ENCODE peak calls at places on chromosomes 7 and 10, in five cellular contexts. R, H, D, M and P are unnamed samples.

GRCh38 chr10:122142652-122143237 is 128.4 kb upstream of the BTBD16 start:
- DNase-seq in H (peak; percentile 82), D (no peak), R (no peak), M (peak; percentile 67), P (peak; percentile 61)

GRCh38 chr10:63388421-63389031 is 77.3 kb downstream of the JMJD1C start:
- DNase-seq in R (no peak), H (no peak), D (no peak), M (peak; percentile 23), P (no peak)

GRCh38 chr10:119355930-119356329 is 148.6 kb downstream of the GRK5 start:
- DNase-seq in M (no peak), H (peak; percentile 43), D (peak; percentile 53), R (no peak), P (no peak)

GRCh38 chr7:44618754-44619153 is 12.3 kb downstream of the OGDH start:
- DNase-seq in M (no peak), D (no peak), H (no peak), R (no peak), P (no peak)

GRCh38 chr7:3404490-3404889 is 103.4 kb downstream of the SDK1 start:
- DNase-seq in M (no peak), D (no peak), R (no peak), H (no peak), P (no peak)

GRCh38 chr7:156783864-156784263 is 109.1 kb downstream of the LMBR1 start:
- DNase-seq in M (no peak), H (no peak), R (no peak), D (no peak), P (no peak)

GRCh38 chr7:7771452-7771851 is 53.0 kb upstream of the RPA3 start:
- DNase-seq in H (no peak), D (no peak), R (no peak), M (no peak), P (no peak)

GRCh38 chr10:104614245-104614831 is 26.8 kb upstream of the SORCS3 start:
- DNase-seq in M (peak; percentile 44), R (no peak), D (peak; percentile 38), H (peak; percentile 71), P (peak; percentile 45)

GRCh38 chr7:21192662-21193061 is 235.2 kb upstream of the SP4 start:
- DNase-seq in D (no peak), M (no peak), H (no peak), R (no peak), P (no peak)

GRCh38 chr7:116968626-116969025 is 15.3 kb downstream of the ST7 start:
- DNase-seq in H (peak; percentile 43), M (no peak), R (no peak), D (no peak), P (no peak)

DNA sequence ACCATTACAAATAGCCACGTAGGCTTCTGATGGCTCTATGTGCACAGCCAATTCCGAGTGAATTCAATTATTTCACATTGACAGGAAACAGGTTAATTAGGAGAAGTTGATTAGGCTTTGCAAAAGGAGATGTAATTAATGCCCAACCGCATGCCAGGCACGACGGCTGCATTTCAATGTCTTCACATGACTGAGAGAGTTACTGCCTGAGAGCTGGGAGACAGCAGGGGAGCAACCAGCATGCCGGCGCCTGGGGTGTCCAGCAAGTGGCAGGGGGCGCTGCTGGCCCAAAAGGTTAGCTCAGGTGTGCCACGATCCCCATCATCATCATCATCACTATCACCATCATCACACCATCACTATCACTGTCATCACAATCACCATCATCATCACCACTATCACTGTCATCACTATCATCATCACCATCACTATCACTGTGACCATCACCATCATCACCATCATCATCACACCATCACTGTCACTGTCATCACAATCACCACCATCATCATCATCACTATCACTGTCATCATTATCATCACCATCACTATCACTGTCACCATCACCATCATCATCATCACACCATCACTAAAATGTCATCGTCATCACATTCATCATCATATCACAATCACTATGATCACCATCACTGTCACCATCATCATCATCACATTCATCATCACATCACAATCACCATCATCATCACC is 30.2 kb downstream of the PWWP2B start:
- DNase-seq in D (no peak), H (no peak), R (peak; percentile 23), M (no peak), P (no peak)
- TF ChIP-seq CTCF in D (no peak), H (no peak), R (no peak), M (no peak), P (no peak)

GRCh38 chr10:116738359-116738738 is 4.0 kb downstream of the HSPA12A start:
- DNase-seq in R (no peak), M (no peak), D (no peak), H (no peak), P (no peak)

GRCh38 chr10:116740971-116741370 is 1.4 kb downstream of the HSPA12A start:
- DNase-seq in D (no peak), R (no peak), H (peak; percentile 4), M (no peak), P (no peak)

GRCh38 chr10:116741391-116742351 is 695 bp downstream of the HSPA12A start:
- DNase-seq in R (no peak), H (peak; percentile 38), D (no peak), M (no peak), P (no peak)

GRCh38 chr10:116733566-116733965 is 8.8 kb downstream of the HSPA12A start:
- DNase-seq in M (no peak), D (no peak), R (no peak), H (no peak), P (no peak)

GRCh38 chr10:116737582-116738358 is 4.6 kb downstream of the HSPA12A start:
- DNase-seq in H (peak; percentile 60), R (no peak), M (no peak), D (no peak), P (no peak)
- TF ChIP-seq CTCF in H (peak; percentile 53), R (no peak), M (no peak), D (peak; percentile 22), P (no peak)

GRCh38 chr7:67361150-67361549 is 364.5 kb downstream of the TYW1 start:
- DNase-seq in R (no peak), M (no peak), D (no peak), H (no peak), P (no peak)

GRCh38 chr7:67359900-67360299 is 363.3 kb downstream of the TYW1 start:
- DNase-seq in H (peak; percentile 30), D (no peak), M (no peak), R (no peak), P (no peak)

GRCh38 chr7:67364441-67365017 is 367.9 kb downstream of the TYW1 start:
- DNase-seq in R (peak; percentile 57), H (peak; percentile 71), M (no peak), D (no peak), P (no peak)
- TF ChIP-seq CTCF in R (no peak), H (peak; percentile 9), M (no peak), D (no peak), P (no peak)

GRCh38 chr7:12685550-12685949 is 1.9 kb upstream of the ARL4A start:
- DNase-seq in R (no peak), H (peak; percentile 88), D (peak; percentile 89), M (no peak), P (no peak)

GRCh38 chr7:12687213-12688171 is at the start of gene ARL4A:
- DNase-seq in R (peak; percentile 98), H (peak; percentile 100), M (peak; percentile 87), D (peak; percentile 98), P (peak; percentile 91)

GRCh38 chr7:12684733-12685132 is 2.7 kb upstream of the ARL4A start:
- DNase-seq in M (no peak), H (no peak), R (no peak), D (no peak), P (no peak)

GRCh38 chr7:12686234-12686893 is 1.1 kb upstream of the ARL4A start:
- DNase-seq in H (peak; percentile 95), M (peak; percentile 88), R (peak; percentile 96), D (peak; percentile 100), P (peak; percentile 92)

GRCh38 chr7:12686894-12687212 is 580 bp upstream of the ARL4A start:
- DNase-seq in D (no peak), M (no peak), H (no peak), R (no peak), P (no peak)
- TF ChIP-seq CTCF in D (no peak), M (no peak), H (peak; percentile 1), R (no peak), P (no peak)

GRCh38 chr10:43376828-43377227 is 5.4 kb downstream of the FXYD4 start:
- DNase-seq in M (no peak), R (peak; percentile 30), H (no peak), D (no peak), P (no peak)
- TF ChIP-seq CTCF in M (no peak), R (no peak), H (no peak), D (no peak), P (peak; percentile 16)

GRCh38 chr7:155698633-155699032 is 54.2 kb downstream of the RBM33 start:
- DNase-seq in R (no peak), H (no peak), D (no peak), M (no peak), P (no peak)
- TF ChIP-seq CTCF in R (no peak), H (no peak), D (no peak), M (no peak), P (no peak)

DNA sequence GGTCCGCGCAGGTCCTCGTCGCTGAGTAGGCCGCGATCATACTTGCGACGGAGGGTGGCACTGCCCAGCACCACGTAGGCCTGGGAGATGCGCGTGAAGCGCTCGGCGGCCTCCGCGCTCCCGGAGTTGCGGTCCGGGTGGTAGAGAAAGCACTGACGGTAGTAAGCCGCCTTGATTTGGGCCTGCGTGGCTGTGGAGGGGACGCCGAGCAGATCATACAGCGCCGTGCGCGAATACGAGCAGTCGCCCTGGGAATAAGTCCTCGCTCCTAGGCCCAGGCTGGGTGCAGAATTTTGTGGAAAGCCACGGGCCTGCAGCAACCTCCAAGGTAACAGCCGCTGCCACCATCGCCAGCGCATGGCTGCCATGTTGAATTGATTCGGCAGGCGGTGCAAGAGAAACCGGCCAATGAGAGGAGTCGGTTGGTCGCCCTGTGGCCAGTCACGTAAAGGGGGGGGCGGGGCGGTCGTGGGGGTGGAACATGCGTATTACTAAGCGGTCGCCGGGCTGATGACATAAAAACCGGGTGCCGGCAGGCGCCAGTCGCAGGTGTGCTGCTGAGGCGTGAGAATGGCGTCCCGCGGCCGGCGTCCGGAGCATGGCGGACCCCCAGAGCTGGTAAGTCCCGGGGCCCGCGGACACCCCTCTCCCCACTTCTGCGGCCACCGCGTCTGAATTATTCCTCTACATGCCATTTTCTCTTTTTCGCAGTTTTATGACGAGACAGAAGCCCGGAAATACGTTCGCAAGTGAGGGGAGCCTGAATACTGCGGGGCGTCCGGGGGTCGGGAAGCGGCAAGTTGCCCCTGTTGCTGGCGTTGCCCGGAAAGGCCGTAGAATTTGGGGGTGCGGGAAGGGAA is at the start of the genes BUD23 and DNAJC30:
- DNase-seq in R (peak; percentile 98), D (peak; percentile 98), M (peak; percentile 99), H (peak; percentile 97), P (peak; percentile 98)
- TF ChIP-seq CTCF in R (no peak), D (no peak), M (peak; percentile 13), H (no peak), P (no peak)

GRCh38 chr10:124217906-124218769 is 124.7 kb upstream of the CHST15 start:
- DNase-seq in H (peak; percentile 73), D (no peak), M (no peak), R (no peak), P (no peak)
- TF ChIP-seq CTCF in H (peak; percentile 62), D (no peak), M (no peak), R (no peak), P (no peak)